ENCODE peak calls at places on chromosomes 12 and 14, in ten cellular contexts. H is ascending aorta, L is IMR-90, W is mucosa of descending colon, R is fibroblast of the aortic adventitia, E is thoracic aorta, F is cardiac fibroblast, Q is progenitor cell of endocrine pancreas, T is K562, P is HFF-Myc. K is an unnamed sample.

GRCh38 chr14:99564256-99564902 is 39.6 kb downstream of the CCDC85C start:
- DNase-seq in H (no peak), L (peak), W (no peak), R (peak), E (no peak), F (peak), Q (no peak), T (no peak), P (no peak), K (peak)

GRCh38 chr12:63064080-63064479 is 86.9 kb downstream of the AVPR1A start:
- DNase-seq in H (no peak), L (peak), W (no peak), R (peak), E (no peak), F (peak), Q (no peak), T (no peak), P (no peak), K (peak)

GRCh38 chr12:68510394-68510793 is 100.3 kb upstream of the RAP1B start:
- DNase-seq in H (no peak), L (no peak), W (no peak), R (no peak), E (no peak), F (no peak), Q (no peak), T (no peak), P (no peak), K (no peak)

GRCh38 chr12:132614861-132615578 is 3.6 kb upstream of the P2RX2 start:
- DNase-seq in H (no peak), L (peak), W (peak), R (peak), E (peak), F (peak), Q (peak), T (peak), P (peak), K (peak)

GRCh38 chr14:95761436-95761835 is 47.5 kb upstream of the TCL1A start:
- DNase-seq in H (no peak), L (no peak), W (no peak), R (no peak), E (no peak), F (no peak), Q (no peak), T (no peak), P (no peak), K (no peak)

GRCh38 chr14:104827173-104828055 is 26.5 kb downstream of the ZBTB42 start:
- DNase-seq in H (no peak), L (peak), W (peak), R (peak), E (no peak), F (peak), Q (peak), T (peak), P (no peak), K (no peak)

GRCh38 chr12:10497602-10498001 is 8.1 kb upstream of the EIF2S3B start:
- DNase-seq in H (no peak), L (no peak), W (peak), R (no peak), E (no peak), F (peak), Q (no peak), T (no peak), P (no peak), K (no peak)

GRCh38 chr14:94015223-94015622 is 10.9 kb upstream of the OTUB2 start:
- DNase-seq in H (no peak), L (no peak), W (no peak), R (no peak), E (no peak), F (no peak), Q (no peak), T (no peak), P (no peak), K (no peak)

GRCh38 chr12:52942914-52943207 is 6.1 kb upstream of the KRT18 start:
- DNase-seq in H (no peak), L (no peak), W (no peak), R (no peak), E (no peak), F (no peak), Q (no peak), T (no peak), P (no peak), K (no peak)

GRCh38 chr14:70707138-70708038 is 65.7 kb downstream of the TTC9 start:
- DNase-seq in H (no peak), L (peak), W (no peak), R (peak), E (no peak), F (peak), Q (no peak), T (peak), P (peak), K (no peak)

GRCh38 chr12:15273896-15274295 is 48.4 kb upstream of the PTPRO start:
- DNase-seq in H (no peak), L (no peak), W (no peak), R (no peak), E (no peak), F (peak), Q (no peak), T (no peak), P (no peak), K (no peak)

GRCh38 chr14:67416810-67417209 is 4.8 kb upstream of the PLEK2 start:
- DNase-seq in H (no peak), L (no peak), W (no peak), R (no peak), E (no peak), F (no peak), Q (no peak), T (no peak), P (no peak), K (no peak)

GRCh38 chr12:64895541-64895940 is 71.1 kb downstream of the TBC1D30 start:
- DNase-seq in H (no peak), L (peak), W (no peak), R (peak), E (no peak), F (peak), Q (no peak), T (no peak), P (no peak), K (no peak)

GRCh38 chr12:68259318-68259940 is 6.0 kb upstream of the IL22 start:
- DNase-seq in H (no peak), L (peak), W (no peak), R (peak), E (no peak), F (peak), Q (no peak), T (no peak), P (no peak), K (peak)

GRCh38 chr12:131982041-131982440 is 32.3 kb downstream of the EP400 start:
- DNase-seq in H (no peak), L (no peak), W (no peak), R (no peak), E (no peak), F (no peak), Q (no peak), T (no peak), P (no peak), K (no peak)

GRCh38 chr12:82708056-82708455 is 21.4 kb downstream of the TMTC2 start:
- DNase-seq in H (no peak), L (no peak), W (no peak), R (peak), E (no peak), F (no peak), Q (no peak), T (no peak), P (no peak), K (no peak)

GRCh38 chr12:263574-263973 is 938 bp upstream of the SLC6A13 start:
- DNase-seq in H (no peak), L (peak), W (no peak), R (no peak), E (no peak), F (peak), Q (no peak), T (no peak), P (no peak), K (no peak)

GRCh38 chr12:321606-322326 is 59.1 kb upstream of the SLC6A13 start:
- DNase-seq in H (no peak), L (no peak), W (no peak), R (peak), E (no peak), F (peak), Q (no peak), T (no peak), P (no peak), K (no peak)

GRCh38 chr14:94387051-94388026 is 1.1 kb downstream of the SERPINA1 start:
- DNase-seq in H (no peak), L (no peak), W (no peak), R (peak), E (no peak), F (no peak), Q (no peak), T (no peak), P (no peak), K (no peak)

GRCh38 chr14:89428556-89429196 is 11.6 kb upstream of the FOXN3 start:
- DNase-seq in H (no peak), L (peak), W (no peak), R (peak), E (no peak), F (peak), Q (no peak), T (no peak), P (no peak), K (no peak)

GRCh38 chr12:39616666-39617065 is 2.9 kb downstream of the ABCD2 start:
- DNase-seq in H (no peak), L (no peak), W (no peak), R (no peak), E (no peak), F (no peak), Q (no peak), T (no peak), P (no peak), K (no peak)

GRCh38 chr14:100165376-100165775 is 5.9 kb upstream of the DEGS2 start:
- DNase-seq in H (no peak), L (no peak), W (peak), R (no peak), E (no peak), F (no peak), Q (no peak), T (no peak), P (no peak), K (no peak)

GRCh38 chr12:1007994-1008393 is 17.0 kb downstream of the ERC1 start:
- DNase-seq in H (no peak), L (no peak), W (no peak), R (no peak), E (no peak), F (no peak), Q (no peak), T (no peak), P (no peak), K (no peak)

GRCh38 chr12:105418232-105418631 is 87.7 kb downstream of the C12orf75 start:
- DNase-seq in H (no peak), L (peak), W (no peak), R (peak), E (no peak), F (peak), Q (no peak), T (no peak), P (peak), K (peak)

GRCh38 chr14:100581228-100582145 is 5.7 kb downstream of the BEGAIN start:
- DNase-seq in H (no peak), L (no peak), W (peak), R (no peak), E (no peak), F (no peak), Q (no peak), T (no peak), P (no peak), K (no peak)

GRCh38 chr14:103693514-103693913 is 21.7 kb downstream of the XRCC3 start:
- DNase-seq in H (no peak), L (no peak), W (peak), R (no peak), E (no peak), F (no peak), Q (no peak), T (no peak), P (no peak), K (no peak)

GRCh38 chr12:7162691-7163114 is 26.8 kb upstream of the PEX5 start:
- DNase-seq in H (no peak), L (no peak), W (no peak), R (peak), E (no peak), F (peak), Q (peak), T (peak), P (no peak), K (no peak)

GRCh38 chr12:18415227-18415626 is 153.9 kb downstream of the PIK3C2G start:
- DNase-seq in H (no peak), L (no peak), W (no peak), R (no peak), E (no peak), F (no peak), Q (no peak), T (no peak), P (no peak), K (no peak)

GRCh38 chr12:96587691-96588090 is 98.3 kb downstream of the CFAP54 start:
- DNase-seq in H (no peak), L (peak), W (no peak), R (peak), E (no peak), F (peak), Q (no peak), T (no peak), P (no peak), K (no peak)

GRCh38 chr14:99990268-99991170 is 74.7 kb upstream of the EVL start:
- DNase-seq in H (no peak), L (peak), W (no peak), R (peak), E (no peak), F (peak), Q (no peak), T (no peak), P (no peak), K (no peak)

GRCh38 chr14:22319526-22320352 is 269.3 kb downstream of the DAD1 start:
- DNase-seq in H (no peak), L (peak), W (no peak), R (peak), E (peak), F (peak), Q (peak), T (peak), P (peak), K (no peak)

GRCh38 chr12:58313091-58313855 is 371.9 kb downstream of the ATP23 start:
- DNase-seq in H (no peak), L (peak), W (no peak), R (peak), E (no peak), F (peak), Q (no peak), T (no peak), P (no peak), K (peak)

GRCh38 chr14:64730681-64731080 is 26.5 kb downstream of the PLEKHG3 start:
- DNase-seq in H (no peak), L (no peak), W (no peak), R (no peak), E (no peak), F (no peak), Q (no peak), T (no peak), P (no peak), K (no peak)

GRCh38 chr14:100621806-100622205 is 34.6 kb upstream of the BEGAIN start:
- DNase-seq in H (no peak), L (no peak), W (peak), R (no peak), E (no peak), F (no peak), Q (no peak), T (peak), P (no peak), K (no peak)

DNA sequence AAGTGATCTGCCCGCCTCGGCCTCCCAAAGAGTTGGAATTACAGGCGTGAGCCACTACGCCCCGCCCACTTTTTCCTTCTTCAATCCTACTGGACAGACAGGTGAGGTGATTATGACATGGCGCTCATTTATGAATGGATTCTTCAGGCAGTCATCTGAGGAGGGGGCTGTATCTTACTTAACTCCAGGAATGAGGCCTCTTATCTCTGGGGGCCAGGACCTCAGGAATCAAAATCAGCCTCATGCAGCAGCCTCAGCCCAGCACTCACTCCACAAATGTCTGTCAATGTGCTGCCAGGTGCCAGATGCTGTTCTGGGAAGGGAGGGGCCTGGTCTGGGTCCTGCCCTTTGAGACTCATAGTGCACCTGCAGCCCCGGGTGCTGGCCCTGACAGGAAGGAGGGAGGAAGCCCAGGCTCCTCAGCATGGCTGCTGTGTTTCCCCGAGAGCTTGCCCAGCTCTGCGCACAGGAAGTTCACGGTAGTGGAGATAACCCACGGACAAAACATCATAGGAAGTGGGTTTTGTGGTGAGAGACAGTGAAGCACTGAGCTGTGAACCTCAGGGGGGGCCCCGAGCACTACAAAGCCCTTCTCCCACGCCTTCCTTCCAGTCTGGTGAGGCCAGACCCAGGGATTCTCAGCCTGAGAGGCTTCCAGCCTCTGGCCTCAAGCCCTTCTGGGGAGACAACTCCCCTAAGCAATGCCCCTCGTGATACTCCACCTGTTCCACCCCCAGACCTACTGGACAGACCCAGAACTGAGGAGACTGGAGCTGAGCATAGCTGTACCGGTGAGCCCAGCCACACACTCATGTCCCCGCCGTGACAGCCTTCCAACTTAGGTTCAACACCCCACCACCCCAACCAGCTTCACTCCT is 22.3 kb downstream of the GALNT6 start:
- DNase-seq in H (peak), L (peak), W (peak), R (no peak), E (no peak), F (peak), Q (no peak), T (peak), P (no peak), K (no peak)
- TF ChIP-seq CTCF in H (no peak), L (no peak), W (no peak), R (no peak), E (no peak), F (no peak), Q (no peak), T (no peak), P (no peak), K (no peak)

DNA sequence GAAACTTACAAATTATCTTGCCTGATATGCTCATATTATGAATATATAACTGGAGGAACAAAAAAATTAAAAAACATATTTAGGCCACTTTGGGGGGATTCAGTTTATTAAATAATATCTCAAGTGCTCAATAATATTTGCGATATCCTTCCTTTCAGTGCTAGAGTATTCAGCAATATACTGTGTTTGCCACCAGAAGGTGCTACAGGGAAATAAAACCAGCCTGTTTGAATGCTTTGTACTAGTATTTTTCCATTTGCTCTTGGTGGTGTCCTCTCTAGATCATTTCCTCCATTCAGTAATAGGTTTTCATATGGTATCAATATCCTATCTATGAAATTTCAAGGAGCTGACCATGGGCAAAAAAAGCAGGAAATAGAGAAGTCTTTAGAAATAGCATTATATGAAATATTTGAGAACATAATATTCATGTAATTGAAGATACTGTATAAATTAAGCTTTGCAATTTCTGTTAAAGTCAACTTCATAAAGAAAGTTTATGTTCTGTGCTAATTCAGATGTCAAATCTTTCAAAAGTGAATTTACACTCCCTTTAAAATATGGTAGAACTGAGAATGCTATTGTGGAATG is 106.2 kb upstream of the NAV3 start:
- DNase-seq in H (no peak), L (peak), W (no peak), R (peak), E (no peak), F (peak), Q (no peak), T (no peak), P (no peak), K (no peak)
- TF ChIP-seq CTCF in H (peak), L (peak), W (no peak), R (peak), E (peak), F (peak), Q (peak), T (no peak), P (peak), K (peak)

DNA sequence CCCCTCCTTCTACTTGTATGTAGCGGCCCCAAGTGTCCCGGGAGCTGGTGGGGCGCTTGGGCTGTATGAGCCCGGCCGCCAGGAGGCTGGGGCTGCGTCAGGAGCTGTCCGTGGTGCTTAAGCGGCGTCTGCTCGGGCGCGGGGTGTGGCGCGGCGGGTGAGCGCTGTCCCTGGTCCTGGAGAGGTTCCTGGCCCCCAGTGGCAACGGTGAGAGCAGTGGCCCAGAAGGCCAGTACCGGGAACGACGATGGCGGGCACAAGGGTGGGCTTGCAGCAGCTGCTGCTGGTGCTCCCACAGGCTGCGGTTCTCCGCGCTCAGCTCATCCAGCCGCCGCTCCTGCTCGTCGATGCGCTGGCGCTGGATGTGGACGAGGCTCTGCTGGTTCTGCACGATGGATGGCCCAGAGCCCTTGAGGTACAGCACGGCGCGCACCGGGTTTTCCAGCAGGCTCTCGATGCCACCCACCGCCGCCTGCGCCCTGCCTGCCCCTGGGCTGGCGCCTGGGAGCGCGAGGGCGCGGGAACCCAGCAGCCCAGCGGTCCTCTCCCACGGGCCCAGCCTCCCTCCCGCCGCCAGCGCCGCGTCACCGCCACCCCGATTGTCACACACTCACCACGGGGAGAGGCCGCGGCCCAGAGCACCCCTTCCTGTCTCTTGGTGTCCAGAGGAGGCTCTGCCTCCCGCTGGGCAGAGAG is 41.9 kb upstream of the FKBP4 start:
- DNase-seq in H (no peak), L (peak), W (peak), R (peak), E (no peak), F (peak), Q (peak), T (peak), P (peak), K (no peak)
- TF ChIP-seq CTCF in H (no peak), L (peak), W (no peak), R (peak), E (no peak), F (no peak), Q (peak), T (peak), P (peak), K (peak)

GRCh38 chr12:22670762-22671161 is 45.8 kb downstream of the ETNK1 start:
- DNase-seq in H (no peak), L (peak), W (no peak), R (peak), E (no peak), F (peak), Q (no peak), T (no peak), P (no peak), K (no peak)

GRCh38 chr12:22667122-22667521 is 42.2 kb downstream of the ETNK1 start:
- DNase-seq in H (no peak), L (no peak), W (no peak), R (no peak), E (no peak), F (no peak), Q (no peak), T (no peak), P (no peak), K (no peak)

GRCh38 chr12:22662356-22662755 is 37.4 kb downstream of the ETNK1 start:
- DNase-seq in H (no peak), L (no peak), W (no peak), R (no peak), E (no peak), F (no peak), Q (no peak), T (no peak), P (no peak), K (no peak)

GRCh38 chr12:22668441-22668840 is 43.5 kb downstream of the ETNK1 start:
- DNase-seq in H (no peak), L (no peak), W (no peak), R (no peak), E (no peak), F (no peak), Q (no peak), T (no peak), P (no peak), K (no peak)

DNA sequence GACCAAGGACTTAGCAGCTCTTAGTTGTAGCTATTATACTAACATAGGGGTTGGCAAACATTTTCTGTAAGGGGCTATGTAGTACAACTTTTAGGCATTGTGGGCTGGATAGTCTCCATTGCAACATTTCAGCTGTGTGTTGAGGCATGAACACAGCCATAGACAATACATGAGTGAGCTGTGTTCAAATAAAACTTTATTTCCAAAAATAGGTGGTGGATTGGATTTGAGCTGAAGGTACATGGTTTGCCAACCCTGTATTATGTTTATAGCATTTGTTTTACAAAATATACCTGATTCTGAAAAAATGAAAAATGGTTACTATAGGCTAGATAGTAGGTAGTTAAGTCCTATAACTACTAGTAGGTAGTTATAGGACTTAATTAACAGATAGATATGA is 40.5 kb downstream of the ETNK1 start:
- DNase-seq in H (no peak), L (no peak), W (no peak), R (no peak), E (no peak), F (no peak), Q (no peak), T (no peak), P (no peak), K (no peak)
- TF ChIP-seq CTCF in H (no peak), L (no peak), W (no peak), R (no peak), E (no peak), F (no peak), Q (no peak), T (no peak), P (no peak), K (no peak)

K was measured in AG04449.